ENCODE peak calls at places on chromosomes 5 and 9, in eight cellular contexts. D is HepG2, U is cardiac fibroblast, P is A549, G is tibial nerve, E is GM12878, T is heart right ventricle, Y is endothelial cell. H is an unnamed sample.

GRCh38 chr5:113067635-113068344 is 91.2 kb downstream of the DCP2 start:
- DNase-seq in D (no peak), U (no peak), P (no peak), G (no peak), E (no peak), T (no peak), Y (no peak), H (no peak)

GRCh38 chr9:86585422-86586143 is 231.4 kb upstream of the TUT7 start:
- DNase-seq in D (no peak), U (no peak), P (no peak), G (no peak), E (no peak), T (no peak), Y (no peak), H (no peak)

GRCh38 chr5:84115727-84116126 is 269.0 kb downstream of the EDIL3 start:
- DNase-seq in D (no peak), U (no peak), P (no peak), G (no peak), E (no peak), T (no peak), Y (no peak), H (no peak)

GRCh38 chr5:31149072-31149471 is 44.4 kb upstream of the CDH6 start:
- DNase-seq in D (no peak), U (peak; percentile 37), P (peak; percentile 4), G (no peak), E (no peak), T (no peak), Y (no peak), H (no peak)

GRCh38 chr9:23769307-23769935 is 56.6 kb downstream of the ELAVL2 start:
- DNase-seq in D (no peak), U (peak; percentile 1), P (no peak), G (no peak), E (no peak), T (no peak), Y (no peak), H (no peak)

GRCh38 chr5:117296872-117297271 is 722.2 kb upstream of the SEMA6A start:
- DNase-seq in D (no peak), U (no peak), P (no peak), G (no peak), E (no peak), T (no peak), Y (no peak), H (no peak)

GRCh38 chr5:51172853-51173635 is 210.2 kb upstream of the ISL1 start:
- DNase-seq in D (no peak), U (no peak), P (no peak), G (no peak), E (no peak), T (no peak), Y (no peak), H (no peak)

GRCh38 chr9:88721028-88721427 is 186.1 kb downstream of the NXNL2 start:
- DNase-seq in D (no peak), U (peak; percentile 67), P (no peak), G (no peak), E (no peak), T (no peak), Y (no peak), H (no peak)

GRCh38 chr9:121138973-121139372 is 62.7 kb downstream of the RAB14 start:
- DNase-seq in D (no peak), U (no peak), P (no peak), G (no peak), E (no peak), T (no peak), Y (no peak), H (no peak)

GRCh38 chr9:78921341-78921740 is 624.4 kb downstream of the PSAT1 start:
- DNase-seq in D (no peak), U (peak; percentile 61), P (peak; percentile 21), G (no peak), E (no peak), T (no peak), Y (no peak), H (no peak)

GRCh38 chr5:4295663-4296339 is 700.2 kb downstream of the IRX1 start:
- DNase-seq in D (no peak), U (peak; percentile 23), P (no peak), G (no peak), E (no peak), T (no peak), Y (peak; percentile 48), H (peak; percentile 30)

GRCh38 chr9:114733814-114734213 is 51.8 kb upstream of the TEX48 start:
- DNase-seq in D (no peak), U (peak; percentile 87), P (peak; percentile 61), G (no peak), E (no peak), T (no peak), Y (no peak), H (no peak)

GRCh38 chr5:156383510-156383909 is 56.5 kb downstream of the SGCD start:
- DNase-seq in D (no peak), U (peak; percentile 17), P (no peak), G (no peak), E (no peak), T (no peak), Y (no peak), H (no peak)

GRCh38 chr5:124742983-124743533 is 3.4 kb downstream of the ZNF608 start:
- DNase-seq in D (peak; percentile 24), U (peak; percentile 87), P (no peak), G (no peak), E (no peak), T (no peak), Y (no peak), H (no peak)

GRCh38 chr5:180340856-180341255 is 12.3 kb downstream of the GFPT2 start:
- DNase-seq in D (no peak), U (peak; percentile 23), P (no peak), G (no peak), E (no peak), T (no peak), Y (no peak), H (no peak)

DNA sequence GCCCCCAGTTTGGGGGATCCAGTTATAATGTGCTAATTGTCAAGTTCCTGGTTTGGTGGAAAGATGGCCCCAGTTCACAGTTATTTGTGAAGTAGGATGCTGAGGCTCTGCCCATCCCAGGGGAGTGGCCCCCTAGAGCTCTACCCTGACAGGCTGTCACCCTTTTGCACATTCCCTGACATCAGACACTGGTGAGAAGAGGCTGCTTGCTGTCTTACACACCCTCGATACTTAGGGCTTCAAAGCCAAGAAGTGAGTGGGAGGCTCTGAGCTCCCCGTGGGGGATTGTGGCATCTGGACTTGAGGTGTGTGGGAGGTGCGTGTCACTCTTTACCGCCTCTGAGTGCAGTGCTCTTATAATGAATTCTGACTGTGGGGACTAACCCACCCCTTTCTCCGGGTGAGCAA is 168.5 kb downstream of the DOCK2 start:
- DNase-seq in D (no peak), U (peak; percentile 62), P (no peak), G (no peak), E (peak; percentile 94), T (no peak), Y (no peak), H (no peak)
- TF ChIP-seq CTCF in D (no peak), U (no peak), P (no peak), G (no peak), E (no peak), T (no peak), Y (no peak), H (no peak)

GRCh38 chr9:113546566-113546965 is 83.0 kb downstream of the RGS3 start:
- DNase-seq in D (no peak), U (no peak), P (no peak), G (no peak), E (no peak), T (no peak), Y (no peak), H (no peak)

GRCh38 chr9:113543286-113544000 is 79.9 kb downstream of the RGS3 start:
- DNase-seq in D (no peak), U (no peak), P (no peak), G (no peak), E (no peak), T (no peak), Y (no peak), H (no peak)

GRCh38 chr9:113544001-113544340 is 80.4 kb downstream of the RGS3 start:
- DNase-seq in D (no peak), U (no peak), P (no peak), G (no peak), E (no peak), T (no peak), Y (no peak), H (no peak)

GRCh38 chr9:113542741-113543140 is 79.2 kb downstream of the RGS3 start:
- DNase-seq in D (no peak), U (no peak), P (no peak), G (no peak), E (no peak), T (no peak), Y (no peak), H (no peak)

GRCh38 chr9:113545068-113545467 is 81.5 kb downstream of the RGS3 start:
- DNase-seq in D (no peak), U (no peak), P (no peak), G (no peak), E (no peak), T (no peak), Y (no peak), H (no peak)
- TF ChIP-seq CTCF in D (no peak), U (no peak), P (no peak), G (no peak), E (no peak), T (no peak), Y (no peak), H (no peak)

GRCh38 chr9:98842510-98842909 is 35.0 kb downstream of the GALNT12 start:
- DNase-seq in D (no peak), U (no peak), P (no peak), G (no peak), E (no peak), T (no peak), Y (no peak), H (no peak)

GRCh38 chr9:98848450-98849149 is 41.1 kb downstream of the GALNT12 start:
- DNase-seq in D (peak; percentile 97), U (peak; percentile 89), P (peak; percentile 87), G (peak; percentile 92), E (peak; percentile 23), T (peak; percentile 92), Y (peak; percentile 89), H (peak; percentile 79)

GRCh38 chr9:98846081-98846480 is 38.6 kb downstream of the GALNT12 start:
- DNase-seq in D (no peak), U (no peak), P (no peak), G (no peak), E (no peak), T (no peak), Y (no peak), H (no peak)

GRCh38 chr9:98850851-98851729 is 43.6 kb downstream of the GALNT12 start:
- DNase-seq in D (no peak), U (no peak), P (no peak), G (no peak), E (no peak), T (no peak), Y (no peak), H (no peak)

GRCh38 chr9:98846879-98847278 is 39.4 kb downstream of the GALNT12 start:
- DNase-seq in D (no peak), U (no peak), P (no peak), G (no peak), E (no peak), T (no peak), Y (no peak), H (no peak)
- TF ChIP-seq CTCF in D (no peak), U (no peak), P (no peak), G (no peak), E (no peak), T (no peak), Y (no peak), H (no peak)

DNA sequence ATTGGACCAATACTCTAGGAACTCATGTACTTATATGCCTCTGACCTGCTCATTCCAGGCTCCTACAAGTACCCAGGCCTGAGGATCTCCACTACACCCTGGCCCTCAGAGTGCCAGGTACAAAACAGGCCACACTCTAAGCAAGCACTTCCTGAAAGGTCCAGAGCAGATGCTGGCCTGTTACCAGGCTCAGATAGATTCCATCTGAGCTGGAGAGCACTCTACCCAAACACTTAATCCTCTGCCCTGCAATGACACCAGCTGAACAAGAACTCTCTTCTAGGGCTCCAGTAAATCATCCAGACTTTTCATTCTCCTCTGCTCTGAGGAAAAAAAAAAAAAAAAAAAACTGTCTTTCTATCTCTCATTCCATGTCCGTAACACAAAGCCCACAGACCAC is 2.9 kb downstream of the P4HA2 start:
- DNase-seq in D (no peak), U (peak; percentile 11), P (no peak), G (no peak), E (no peak), T (no peak), Y (no peak), H (no peak)
- TF ChIP-seq CTCF in D (no peak), U (no peak), P (no peak), G (no peak), E (no peak), T (no peak), Y (no peak), H (no peak)

H was measured in mesothelial cell of epicardium.